ENCODE peak calls at places on chromosome 4, in nine cellular contexts. F is GM19239; I is NCI-H2107; L is type B pancreatic cell; U is activated naive CD8-positive, alpha-beta T cell treated with anti-CD3 and anti-CD28 coated beads, Interleukin-2, amount 50 U/mL, for 16 hours; K is progenitor cell of endocrine pancreas; G is neuronal stem cell; E is stimulated activated effector memory CD8-positive, alpha-beta T cell treated with anti-CD3 and anti-CD28 coated beads, Interleukin-12 subunit alpha, Interleukin-12 subunit beta, amount 100 ng/mL, for 72 hours; C is endothelial cell. A is an unnamed sample.

GRCh38 chr4:75434105-75434504 is 80.1 kb downstream of the RCHY1 start:
- DNase-seq in E (no peak), F (no peak), U (no peak), K (no peak), G (no peak), I (no peak), C (no peak), L (no peak), A (no peak)

GRCh38 chr4:98508825-98509539 is 149.4 kb downstream of the TSPAN5 start:
- DNase-seq in C (no peak), K (no peak), E (no peak), G (no peak), F (no peak), L (no peak), I (no peak), U (no peak), A (no peak)

GRCh38 chr4:99642725-99643489 is 14.7 kb downstream of the C4orf54 start:
- DNase-seq in C (no peak), U (no peak), E (no peak), L (no peak), G (no peak), K (no peak), I (no peak), F (no peak), A (no peak)

GRCh38 chr4:82381661-82382284 is 8.0 kb upstream of the HNRNPD start:
- DNase-seq in F (no peak), C (no peak), K (no peak), G (no peak), U (no peak), E (no peak), L (no peak), I (no peak), A (no peak)

GRCh38 chr4:8770518-8771257 is 101.0 kb downstream of the HMX1 start:
- DNase-seq in L (no peak), G (no peak), K (no peak), E (no peak), F (no peak), C (no peak), U (no peak), I (no peak), A (no peak)

GRCh38 chr4:40325406-40326019 is 9.6 kb upstream of the CHRNA9 start:
- DNase-seq in G (peak), L (no peak), C (peak), K (no peak), F (peak), I (peak), E (no peak), U (no peak), A (no peak)

GRCh38 chr4:69689530-69690111 is 36.6 kb upstream of the UGT2A1 start:
- DNase-seq in G (peak), E (no peak), K (no peak), L (no peak), I (no peak), F (peak), U (no peak), C (no peak), A (no peak)

GRCh38 chr4:181618038-181618618 is 625.1 kb upstream of the TENM3 start:
- DNase-seq in L (no peak), G (no peak), U (no peak), F (no peak), C (no peak), I (no peak), E (no peak), K (no peak), A (no peak)

GRCh38 chr4:78099058-78099457 is 41.9 kb downstream of the FRAS1 start:
- DNase-seq in G (no peak), C (no peak), I (no peak), K (no peak), U (no peak), L (no peak), E (no peak), F (no peak), A (no peak)